ENCODE peak calls at places on chromosomes 6 and 20, in ten cellular contexts. M is foreskin fibroblast, Q is stomach, D is choroid plexus epithelial cell, E is coronary artery, L is adrenal gland, T is lower lobe of right lung, Z is IMR-90, U is GM12864, W is OCI-LY7. N is an unnamed sample.

GRCh38 chr6:1607557-1608221 is 2.0 kb upstream of the FOXC1 start:
- DNase-seq in Z (no peak), T (no peak), Q (no peak), M (no peak), U (no peak), D (no peak), W (no peak), E (peak; percentile 77), L (no peak), N (no peak)

GRCh38 chr20:34558320-34559202 is at the start of gene MAP1LC3A:
- DNase-seq in T (peak; percentile 97), U (peak; percentile 37), Q (peak; percentile 97), E (peak; percentile 96), W (no peak), M (peak; percentile 97), Z (peak; percentile 95), L (peak; percentile 98), D (peak; percentile 97), N (peak; percentile 94)

GRCh38 chr6:38155144-38155543 is 335.6 kb downstream of the ZFAND3 start:
- DNase-seq in D (peak; percentile 94), Q (no peak), W (no peak), E (no peak), L (no peak), M (no peak), T (peak; percentile 78), Z (peak; percentile 35), U (no peak), N (no peak)

GRCh38 chr6:148868314-148868713 is 121.5 kb downstream of the UST start:
- DNase-seq in D (peak; percentile 73), W (no peak), T (no peak), Z (peak; percentile 86), Q (no peak), U (no peak), M (peak; percentile 36), E (no peak), L (no peak), N (peak; percentile 51)

GRCh38 chr6:79810153-79810806 is 137.1 kb downstream of the ELOVL4 start:
- DNase-seq in U (no peak), L (peak; percentile 55), Q (no peak), D (peak; percentile 2), T (no peak), E (no peak), W (no peak), Z (no peak), M (no peak), N (peak; percentile 2)

GRCh38 chr20:4283011-4283410 is 267.7 kb upstream of the RNF24 start:
- DNase-seq in M (peak; percentile 22), Q (no peak), W (no peak), Z (no peak), L (no peak), D (no peak), E (no peak), U (no peak), T (no peak), N (peak; percentile 84)

GRCh38 chr20:41335591-41335990 is 5.0 kb upstream of the LPIN3 start:
- DNase-seq in Q (no peak), L (no peak), E (no peak), W (no peak), D (no peak), Z (no peak), T (no peak), M (no peak), U (no peak), N (no peak)

GRCh38 chr6:139539852-139540251 is 165.4 kb upstream of the CITED2 start:
- DNase-seq in T (peak; percentile 69), L (peak; percentile 55), Q (peak; percentile 50), D (peak; percentile 98), M (peak; percentile 63), W (no peak), E (peak; percentile 80), U (no peak), Z (peak; percentile 98), N (peak; percentile 97)

GRCh38 chr6:130671119-130672104 is 155.8 kb upstream of the SMLR1 start:
- DNase-seq in U (no peak), Z (peak; percentile 15), Q (no peak), L (no peak), E (no peak), D (no peak), M (no peak), W (no peak), T (no peak), N (peak; percentile 4)

GRCh38 chr6:70686548-70687133 is 19.0 kb downstream of the SMAP1 start:
- DNase-seq in W (peak; percentile 63), D (peak; percentile 69), T (no peak), Z (peak; percentile 56), M (peak; percentile 25), E (no peak), L (no peak), U (peak; percentile 13), Q (no peak), N (peak; percentile 49)

GRCh38 chr6:25452027-25452426 is 172.9 kb downstream of the CARMIL1 start:
- DNase-seq in L (no peak), E (no peak), Q (no peak), W (no peak), T (no peak), Z (no peak), U (no peak), M (no peak), D (no peak), N (no peak)

GRCh38 chr6:165864925-165865324 is 201.9 kb upstream of the PDE10A start:
- DNase-seq in E (no peak), T (no peak), M (no peak), Z (no peak), U (no peak), D (no peak), Q (no peak), L (no peak), W (no peak), N (no peak)

GRCh38 chr6:166346449-166346848 is 4.1 kb upstream of the SFT2D1 start:
- DNase-seq in Z (no peak), T (no peak), L (no peak), U (no peak), D (no peak), W (no peak), Q (no peak), E (no peak), M (no peak), N (no peak)

GRCh38 chr6:6497541-6497940 is 91.0 kb upstream of the LY86 start:
- DNase-seq in M (no peak), Q (no peak), Z (no peak), L (no peak), E (no peak), T (no peak), U (no peak), D (no peak), W (no peak), N (no peak)

GRCh38 chr6:6491761-6492160 is 96.8 kb upstream of the LY86 start:
- DNase-seq in L (no peak), D (no peak), Q (no peak), Z (no peak), M (no peak), U (no peak), E (no peak), W (no peak), T (no peak), N (no peak)

GRCh38 chr6:6495851-6496250 is 92.7 kb upstream of the LY86 start:
- DNase-seq in W (no peak), Q (no peak), E (no peak), D (no peak), Z (no peak), T (no peak), U (no peak), L (no peak), M (no peak), N (peak; percentile 3)

GRCh38 chr6:6492675-6493074 is 95.8 kb upstream of the LY86 start:
- DNase-seq in T (no peak), M (no peak), Z (no peak), E (no peak), W (no peak), Q (no peak), D (no peak), U (no peak), L (no peak), N (no peak)

GRCh38 chr6:6494677-6495076 is 93.8 kb upstream of the LY86 start:
- DNase-seq in Z (no peak), M (no peak), D (no peak), T (peak; percentile 73), Q (peak; percentile 35), L (peak; percentile 70), U (peak; percentile 13), E (no peak), W (peak; percentile 85), N (peak; percentile 4)
- TF ChIP-seq CTCF in Z (no peak), M (no peak), D (no peak), T (peak; percentile 58), Q (no peak), L (peak; percentile 35), U (peak; percentile 74), E (no peak), W (peak; percentile 99), N (peak; percentile 38)

GRCh38 chr6:15577106-15577505 is 85.7 kb downstream of the DTNBP1 start:
- DNase-seq in T (no peak), D (no peak), Q (no peak), Z (no peak), L (no peak), U (no peak), E (no peak), M (no peak), W (no peak), N (no peak)
- H3K4me3 ChIP-seq in T (no peak overlapping the region), D (no peak overlapping the region), Q (no peak overlapping the region), Z (no peak overlapping the region), L (no peak overlapping the region), U (no peak overlapping the region), E (no peak overlapping the region), M (no peak overlapping the region), W (no peak overlapping the region), N (no peak overlapping the region)

GRCh38 chr20:45367126-45367525 is 4.2 kb downstream of the SYS1 start:
- DNase-seq in L (no peak), Q (no peak), M (no peak), Z (no peak), D (no peak), E (no peak), U (no peak), T (no peak), W (no peak), N (no peak)

GRCh38 chr20:45366192-45366591 is 3.2 kb downstream of the SYS1 start:
- DNase-seq in Z (no peak), L (no peak), W (no peak), M (no peak), T (no peak), E (no peak), D (no peak), U (no peak), Q (no peak), N (no peak)

GRCh38 chr20:45370571-45371204 is 7.4 kb downstream of the TP53TG5 start:
- DNase-seq in Q (no peak), W (no peak), M (no peak), L (no peak), D (no peak), T (no peak), E (no peak), U (no peak), Z (no peak), N (no peak)

GRCh38 chr20:45366631-45367030 is 3.7 kb downstream of the SYS1 start:
- DNase-seq in Q (no peak), Z (no peak), E (no peak), U (no peak), M (no peak), L (no peak), W (no peak), D (no peak), T (no peak), N (no peak)

GRCh38 chr20:45368221-45368980 is 5.4 kb downstream of the SYS1 start:
- DNase-seq in U (peak; percentile 96), Z (no peak), M (no peak), T (peak; percentile 60), Q (no peak), E (no peak), D (no peak), L (no peak), W (peak; percentile 97), N (no peak)
- TF ChIP-seq CTCF in U (no peak), Z (no peak), M (no peak), T (no peak), Q (no peak), E (no peak), D (no peak), L (no peak), W (no peak), N (no peak)

GRCh38 chr20:51402201-51402600 is 140.3 kb downstream of the NFATC2 start:
- DNase-seq in D (peak; percentile 85), Q (no peak), W (peak; percentile 59), L (no peak), Z (peak; percentile 71), M (no peak), U (peak; percentile 49), E (no peak), T (no peak), N (peak; percentile 20)
- H3K4me3 ChIP-seq in D (no peak overlapping the region), Q (no peak overlapping the region), W (no peak overlapping the region), L (no peak overlapping the region), Z (no peak overlapping the region), M (no peak overlapping the region), U (no peak overlapping the region), E (no peak overlapping the region), T (no peak overlapping the region), N (no peak overlapping the region)